ENCODE peak calls at places on chromosomes 16 and 17, in eight cellular contexts. K is HFFc6, M is fibroblast of villous mesenchyme, C is PC-3, G is lower lobe of right lung, N is RWPE1, R is progenitor cell of endocrine pancreas, I is GM13977. A is an unnamed sample.
A peak's percentile ranks its signal among the peaks of the same experiment; 100 is the strongest.

GRCh38 chr17:17152385-17152784 is 53.7 kb downstream of the PLD6 start:
- DNase-seq in G (peak; percentile 66), M (no peak), N (no peak), C (no peak), I (no peak), R (no peak), K (peak; percentile 15), A (no peak)

GRCh38 chr17:3986939-3987335 is 22.7 kb upstream of the ATP2A3 start:
- DNase-seq in C (no peak), K (no peak), I (no peak), R (no peak), M (no peak), N (no peak), G (peak; percentile 19), A (no peak)

GRCh38 chr17:40458001-40458791 is 14.9 kb downstream of the IGFBP4 start:
- DNase-seq in K (peak; percentile 88), R (no peak), N (no peak), G (no peak), M (peak; percentile 59), C (peak; percentile 37), I (no peak), A (peak; percentile 78)

GRCh38 chr17:80724723-80725388 is 180.2 kb downstream of the RPTOR start:
- DNase-seq in N (peak; percentile 67), R (no peak), C (peak; percentile 66), K (peak; percentile 39), I (no peak), M (peak; percentile 89), G (no peak), A (peak; percentile 74)

GRCh38 chr17:4375039-4375748 is 8.7 kb upstream of the UBE2G1 start:
- DNase-seq in K (no peak), G (peak; percentile 13), I (peak; percentile 66), R (no peak), C (no peak), N (no peak), M (no peak), A (no peak)

GRCh38 chr17:68035131-68035522 is 408 bp upstream of the KPNA2 start:
- DNase-seq in I (no peak), N (no peak), M (no peak), K (no peak), G (peak; percentile 97), C (no peak), R (peak; percentile 73), A (no peak)

GRCh38 chr16:2003827-2004641 is 5.6 kb downstream of the ZNF598 start:
- DNase-seq in C (peak; percentile 80), I (peak; percentile 95), N (peak; percentile 59), R (peak; percentile 93), G (peak; percentile 94), M (peak; percentile 89), K (peak; percentile 82), A (peak; percentile 52)

GRCh38 chr17:41524261-41524660 is 3.8 kb downstream of the KRT19 start:
- DNase-seq in M (no peak), C (no peak), G (no peak), K (no peak), I (no peak), N (no peak), R (no peak), A (no peak)

GRCh38 chr17:55161935-55162555 is 102.7 kb upstream of the HLF start:
- DNase-seq in R (no peak), M (peak; percentile 48), G (no peak), K (peak; percentile 87), C (peak; percentile 99), I (no peak), N (peak; percentile 53), A (peak; percentile 88)

GRCh38 chr17:73289549-73290254 is 22.1 kb downstream of the CDC42EP4 start:
- DNase-seq in C (no peak), R (no peak), M (peak; percentile 37), N (no peak), G (no peak), I (no peak), K (no peak), A (no peak)

GRCh38 chr17:82350182-82351030 is 8.6 kb upstream of the TEX19 start:
- DNase-seq in N (no peak), K (peak; percentile 23), R (no peak), C (no peak), I (peak; percentile 55), G (no peak), M (no peak), A (no peak)

GRCh38 chr17:67311551-67311950 is 54.8 kb downstream of the PSMD12 start:
- DNase-seq in C (no peak), M (no peak), I (no peak), N (no peak), G (no peak), K (no peak), R (no peak), A (no peak)

GRCh38 chr16:84925773-84926372 is 85.5 kb downstream of the ZDHHC7 start:
- DNase-seq in N (no peak), I (no peak), C (no peak), R (no peak), K (no peak), M (no peak), G (no peak), A (no peak)

DNA sequence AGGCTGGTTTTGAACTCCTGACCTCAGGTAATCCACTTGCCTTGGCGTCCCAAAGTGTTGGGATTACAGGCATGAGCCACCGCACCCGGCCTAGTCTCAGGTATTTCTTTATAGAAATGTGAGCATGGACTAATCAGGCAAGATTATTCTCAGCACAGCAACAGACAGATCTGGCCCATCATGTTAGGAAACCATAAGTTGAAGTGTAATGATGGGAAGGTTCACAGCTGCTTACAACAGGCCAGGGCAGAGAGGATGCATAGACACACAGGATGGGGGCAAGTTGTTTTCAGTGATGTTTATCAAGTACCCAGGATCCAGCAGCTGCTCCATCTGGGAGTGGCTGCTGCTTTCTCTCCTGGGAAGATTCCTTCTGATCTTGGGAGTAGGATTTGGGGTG is 16.6 kb upstream of the NOS2 start:
- DNase-seq in N (no peak), I (no peak), R (no peak), C (no peak), G (no peak), K (no peak), M (no peak), A (no peak)
- TF ChIP-seq CTCF in N (no peak), I (no peak), R (no peak), C (no peak), G (no peak), K (no peak), M (no peak), A (no peak)

GRCh38 chr16:10981697-10982216 is 37.4 kb downstream of the CLEC16A start:
- DNase-seq in C (peak; percentile 33), N (no peak), G (no peak), R (no peak), M (no peak), I (peak; percentile 57), K (peak; percentile 11), A (peak; percentile 49)

GRCh38 chr16:10978846-10979446 is 34.6 kb downstream of the CLEC16A start:
- DNase-seq in K (no peak), G (no peak), R (no peak), N (no peak), M (no peak), I (no peak), C (no peak), A (no peak)

GRCh38 chr16:10980811-10981210 is 36.4 kb downstream of the CLEC16A start:
- DNase-seq in K (no peak), R (no peak), M (no peak), G (no peak), I (no peak), N (no peak), C (no peak), A (no peak)

GRCh38 chr16:10978124-10978523 is 33.8 kb downstream of the CLEC16A start:
- DNase-seq in I (no peak), N (no peak), K (no peak), G (no peak), M (no peak), C (no peak), R (no peak), A (no peak)

DNA sequence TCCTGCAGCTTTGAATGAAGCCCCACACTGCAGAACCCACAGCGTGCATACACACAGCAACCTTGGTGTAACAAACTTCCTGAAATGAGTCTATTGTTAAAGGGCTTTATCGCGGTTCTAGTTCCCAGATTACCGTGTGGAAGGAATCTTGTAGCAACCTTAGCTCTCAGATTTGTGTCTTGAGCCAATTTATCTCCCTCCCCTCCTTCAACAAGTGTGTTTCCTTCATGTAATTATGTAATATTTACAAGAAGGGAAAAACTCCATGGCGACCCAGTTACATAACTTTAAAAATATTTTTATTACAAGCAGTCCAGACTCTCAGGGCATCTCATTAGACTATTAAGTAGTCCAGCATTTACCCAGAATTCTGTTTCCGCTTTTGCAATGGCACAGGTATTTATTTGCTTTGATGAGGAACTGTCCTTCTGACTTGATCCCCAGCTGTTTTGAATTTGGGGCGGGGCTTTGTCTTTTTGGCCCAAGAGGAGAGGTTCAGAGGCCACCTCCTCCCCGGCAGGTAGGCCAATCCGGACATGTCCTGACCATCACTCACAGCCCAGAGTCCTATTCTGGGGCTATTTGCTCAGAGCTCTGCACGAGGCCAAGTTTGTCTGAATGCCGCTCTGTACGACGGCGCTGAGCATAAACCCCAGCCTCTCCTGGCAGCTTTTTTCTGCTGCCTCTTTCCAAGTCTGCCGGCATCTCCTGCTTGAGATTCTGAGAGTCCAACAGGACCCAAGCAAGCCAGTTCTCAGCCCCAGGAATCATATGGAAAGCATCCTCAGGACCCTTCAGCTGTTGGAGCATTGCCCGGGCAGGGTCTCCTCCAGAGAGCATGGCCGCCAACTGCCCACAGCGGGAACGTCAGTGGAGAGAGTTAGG is 35.6 kb downstream of the CLEC16A start:
- DNase-seq in C (no peak), K (peak; percentile 57), N (peak; percentile 54), M (peak; percentile 47), G (peak; percentile 60), R (no peak), I (no peak), A (peak; percentile 76)
- TF ChIP-seq CTCF in C (no peak), K (no peak), N (no peak), M (no peak), G (no peak), R (no peak), I (no peak), A (no peak)

GRCh38 chr16:3186946-3187690 is 886 bp upstream of the OR1F1 start:
- DNase-seq in M (no peak), K (no peak), I (no peak), C (no peak), G (no peak), N (no peak), R (no peak), A (no peak)

GRCh38 chr16:3180445-3180878 is 7.5 kb upstream of the OR1F1 start:
- DNase-seq in M (no peak), I (no peak), N (no peak), K (peak; percentile 62), R (no peak), G (no peak), C (no peak), A (no peak)

GRCh38 chr16:3179651-3180050 is 8.4 kb upstream of the OR1F1 start:
- DNase-seq in M (no peak), N (no peak), G (peak; percentile 11), I (no peak), C (no peak), K (no peak), R (no peak), A (no peak)

GRCh38 chr16:3183445-3184139 is 4.4 kb upstream of the OR1F1 start:
- DNase-seq in M (no peak), N (no peak), K (no peak), I (no peak), R (no peak), G (no peak), C (no peak), A (no peak)

GRCh38 chr16:3182608-3183444 is 5.2 kb upstream of the OR1F1 start:
- DNase-seq in I (peak; percentile 48), G (peak; percentile 68), K (peak; percentile 65), C (peak; percentile 52), N (no peak), M (peak; percentile 39), R (no peak), A (peak; percentile 84)
- TF ChIP-seq CTCF in I (no peak), G (peak; percentile 36), K (peak; percentile 69), C (no peak), N (no peak), M (peak; percentile 26), R (no peak), A (peak; percentile 62)

GRCh38 chr17:9522074-9522473 is 53.5 kb downstream of the STX8 start:
- DNase-seq in I (peak; percentile 46), K (peak; percentile 53), R (no peak), N (peak; percentile 34), M (peak; percentile 60), G (no peak), C (peak; percentile 54), A (peak; percentile 29)
- TF ChIP-seq CTCF in I (peak; percentile 66), K (peak; percentile 73), R (peak; percentile 68), N (peak; percentile 8), M (peak; percentile 65), G (peak; percentile 32), C (peak; percentile 62), A (peak; percentile 70)

A was measured in foreskin keratinocyte.